ENCODE peak calls at places on chromosomes 2 and 18, in seven cellular contexts. L is HEK293T; P is choroid plexus epithelial cell; Q is effector memory CD4-positive, alpha-beta T cell; I is central memory CD4-positive, alpha-beta T cell; A is activated CD8-positive, alpha-beta memory T cell treated with anti-CD3 and anti-CD28 coated beads, Interleukin-2, amount 10 ng/mL, durations not matched to agents 7 days and 5 days; Z is lower lobe of right lung. N is an unnamed sample.

GRCh38 chr2:109208071-109208950 is 79.3 kb downstream of the SH3RF3 start:
- DNase-seq in A (no peak), I (no peak), Z (no peak), P (peak), Q (no peak), L (no peak), N (no peak)

GRCh38 chr18:48004577-48004976 is 74.1 kb upstream of the SMAD2 start:
- DNase-seq in Q (no peak), L (no peak), A (no peak), Z (no peak), I (no peak), P (no peak), N (no peak)

GRCh38 chr2:88626171-88627054 is 851 bp downstream of the EIF2AK3 start:
- DNase-seq in L (peak), I (peak), P (no peak), Q (no peak), Z (peak), A (peak), N (peak)

GRCh38 chr18:35430721-35431441 is 53.7 kb upstream of the ZNF396 start:
- DNase-seq in A (no peak), Z (no peak), P (no peak), Q (no peak), I (no peak), L (no peak), N (no peak)

GRCh38 chr2:234257859-234258561 is 207.5 kb downstream of the SPP2 start:
- DNase-seq in L (peak), A (no peak), I (no peak), P (peak), Q (no peak), Z (no peak), N (peak)

GRCh38 chr2:152241956-152242355 is 66.4 kb upstream of the STAM2 start:
- DNase-seq in I (no peak), Z (no peak), Q (no peak), L (no peak), A (no peak), P (no peak), N (no peak)

GRCh38 chr2:47038656-47039501 is 116.2 kb downstream of the STPG4 start:
- DNase-seq in L (no peak), I (no peak), Q (no peak), P (no peak), A (peak), Z (no peak), N (no peak)

GRCh38 chr2:174350018-174350417 is 15.3 kb downstream of the SP9 start:
- DNase-seq in A (no peak), Q (no peak), Z (no peak), L (no peak), P (peak), I (no peak), N (no peak)

GRCh38 chr2:44918095-44918775 is 23.3 kb upstream of the SIX3 start:
- DNase-seq in A (no peak), Q (no peak), Z (no peak), L (no peak), I (no peak), P (no peak), N (no peak)

GRCh38 chr2:219045937-219046550 is 4.7 kb upstream of the CFAP65 start:
- DNase-seq in P (peak), Z (no peak), I (no peak), Q (no peak), A (no peak), L (peak), N (no peak)

GRCh38 chr2:48249093-48249492 is 280.9 kb upstream of the STON1 start:
- DNase-seq in L (no peak), I (no peak), Z (no peak), A (no peak), Q (no peak), P (peak), N (no peak)

GRCh38 chr2:73776869-73777519 is 2.9 kb downstream of the DUSP11 start:
- DNase-seq in A (no peak), Q (no peak), P (peak), I (no peak), L (no peak), Z (no peak), N (no peak)

GRCh38 chr18:79326413-79327198 is 69.1 kb upstream of the NFATC1 start:
- DNase-seq in A (no peak), Z (no peak), P (peak), I (no peak), L (no peak), Q (no peak), N (no peak)

GRCh38 chr2:12514168-12514567 is 202.6 kb upstream of the TRIB2 start:
- DNase-seq in I (no peak), Z (no peak), Q (no peak), A (no peak), P (no peak), L (no peak), N (no peak)

GRCh38 chr2:204560902-204561301 is 15.6 kb downstream of the PARD3B start:
- DNase-seq in A (no peak), Z (no peak), P (no peak), L (no peak), I (no peak), Q (no peak), N (no peak)

GRCh38 chr2:42593282-42593681 is 24.9 kb downstream of the MTA3 start:
- DNase-seq in L (no peak), I (no peak), Z (no peak), P (no peak), Q (no peak), A (no peak), N (no peak)

GRCh38 chr2:113058998-113059960 is at the start of gene IL36RN:
- DNase-seq in P (no peak), A (no peak), I (no peak), Q (no peak), Z (no peak), L (no peak), N (no peak)

GRCh38 chr18:40932862-40933261 is 1022.2 kb upstream of the PIK3C3 start:
- DNase-seq in A (no peak), I (no peak), Z (no peak), Q (no peak), L (no peak), P (no peak), N (no peak)

GRCh38 chr2:46967990-46968647 is 52.5 kb upstream of the MCFD2 start:
- DNase-seq in Z (peak), L (no peak), A (no peak), I (no peak), P (peak), Q (no peak), N (peak)

GRCh38 chr2:69450735-69451416 is 13.6 kb upstream of the NFU1 start:
- DNase-seq in L (no peak), P (no peak), I (no peak), Q (no peak), Z (no peak), A (no peak), N (no peak)

GRCh38 chr2:904243-905024 is 46.2 kb upstream of the SNTG2 start:
- DNase-seq in Z (no peak), Q (no peak), A (peak), P (no peak), L (no peak), I (no peak), N (no peak)

GRCh38 chr18:13353424-13353823 is 134.9 kb downstream of the LDLRAD4 start:
- DNase-seq in Q (no peak), A (no peak), Z (no peak), P (no peak), I (no peak), L (no peak), N (no peak)

GRCh38 chr2:235044501-235045271 is 92.9 kb downstream of the SH3BP4 start:
- DNase-seq in Q (no peak), P (no peak), A (peak), I (no peak), L (no peak), Z (no peak), N (no peak)

GRCh38 chr2:238523158-238524110 is 96.7 kb downstream of the ASB1 start:
- DNase-seq in Z (no peak), L (no peak), A (no peak), Q (no peak), P (peak), I (no peak), N (peak)

GRCh38 chr18:49862656-49863385 is 49.5 kb upstream of the ACAA2 start:
- DNase-seq in P (no peak), L (no peak), I (no peak), Q (no peak), Z (no peak), A (no peak), N (no peak)

GRCh38 chr2:138035597-138036217 is 71.4 kb downstream of the HNMT start:
- DNase-seq in Q (no peak), L (no peak), A (no peak), P (peak), Z (no peak), I (no peak), N (no peak)

GRCh38 chr2:161651547-161651946 is 27.3 kb downstream of the SLC4A10 start:
- DNase-seq in Z (peak), Q (no peak), P (no peak), A (no peak), I (no peak), L (no peak), N (no peak)